ENCODE peak calls at places on chromosomes 12 and 14, in five cellular contexts. One of them, this sample, is unnamed.

GRCh38 chr14:22849212-22849819 is 12.9 kb downstream of the MMP14 start:
- DNase-seq in bronchial epithelial cell: peak; percentile 48
- DNase-seq in GM12865: no peak
- DNase-seq in fibroblast of pulmonary artery: peak; percentile 75
- DNase-seq in AG10803: peak; percentile 70
- DNase-seq in this sample: no peak

GRCh38 chr14:93655078-93655750 is 133.1 kb downstream of the PRIMA1 start:
- DNase-seq in bronchial epithelial cell: peak; percentile 62
- DNase-seq in GM12865: peak; percentile 37
- DNase-seq in fibroblast of pulmonary artery: peak; percentile 58
- DNase-seq in AG10803: peak; percentile 43
- DNase-seq in this sample: peak; percentile 57

GRCh38 chr12:104486943-104487819 is 30.4 kb downstream of the CHST11 start:
- DNase-seq in bronchial epithelial cell: no peak
- DNase-seq in GM12865: no peak
- DNase-seq in fibroblast of pulmonary artery: no peak
- DNase-seq in AG10803: no peak
- DNase-seq in this sample: no peak

GRCh38 chr12:117180790-117181467 is 9.3 kb downstream of the FBXO21 start:
- DNase-seq in bronchial epithelial cell: no peak
- DNase-seq in GM12865: no peak
- DNase-seq in fibroblast of pulmonary artery: no peak
- DNase-seq in AG10803: no peak
- DNase-seq in this sample: peak; percentile 12

GRCh38 chr12:15088115-15088514 is 115.3 kb downstream of the PDE6H start:
- DNase-seq in bronchial epithelial cell: no peak
- DNase-seq in GM12865: peak; percentile 34
- DNase-seq in fibroblast of pulmonary artery: no peak
- DNase-seq in AG10803: no peak
- DNase-seq in this sample: no peak

GRCh38 chr12:64714551-64714968 is 44.6 kb downstream of the GNS start:
- DNase-seq in bronchial epithelial cell: no peak
- DNase-seq in GM12865: peak; percentile 48
- DNase-seq in fibroblast of pulmonary artery: no peak
- DNase-seq in AG10803: no peak
- DNase-seq in this sample: no peak

GRCh38 chr14:29851397-29851796 is 76.2 kb downstream of the PRKD1 start:
- DNase-seq in bronchial epithelial cell: peak; percentile 1
- DNase-seq in GM12865: no peak
- DNase-seq in fibroblast of pulmonary artery: peak; percentile 12
- DNase-seq in AG10803: peak; percentile 73
- DNase-seq in this sample: no peak

GRCh38 chr14:68563256-68564131 is 229.4 kb downstream of the ZFP36L1 start:
- DNase-seq in bronchial epithelial cell: no peak
- DNase-seq in GM12865: no peak
- DNase-seq in fibroblast of pulmonary artery: peak; percentile 83
- DNase-seq in AG10803: peak; percentile 94
- DNase-seq in this sample: no peak

GRCh38 chr12:120276734-120277133 is 11.2 kb upstream of the PXN start:
- DNase-seq in bronchial epithelial cell: peak; percentile 44
- DNase-seq in GM12865: no peak
- DNase-seq in fibroblast of pulmonary artery: peak; percentile 77
- DNase-seq in AG10803: peak; percentile 42
- DNase-seq in this sample: no peak

GRCh38 chr12:31954925-31955678 is 4.1 kb upstream of the RESF1 start:
- DNase-seq in bronchial epithelial cell: no peak
- DNase-seq in GM12865: no peak
- DNase-seq in fibroblast of pulmonary artery: no peak
- DNase-seq in AG10803: no peak
- DNase-seq in this sample: no peak

GRCh38 chr12:64718649-64719048 is 40.6 kb downstream of the GNS start:
- DNase-seq in bronchial epithelial cell: no peak
- DNase-seq in GM12865: no peak
- DNase-seq in fibroblast of pulmonary artery: no peak
- DNase-seq in AG10803: no peak
- DNase-seq in this sample: no peak

GRCh38 chr14:92551066-92551841 is 37.7 kb downstream of the RIN3 start:
- DNase-seq in bronchial epithelial cell: no peak
- DNase-seq in GM12865: peak; percentile 82
- DNase-seq in fibroblast of pulmonary artery: no peak
- DNase-seq in AG10803: no peak
- DNase-seq in this sample: peak; percentile 54

GRCh38 chr14:80575763-80576162 is 364.5 kb upstream of the DIO2 start:
- DNase-seq in bronchial epithelial cell: peak; percentile 28
- DNase-seq in GM12865: no peak
- DNase-seq in fibroblast of pulmonary artery: no peak
- DNase-seq in AG10803: no peak
- DNase-seq in this sample: no peak

GRCh38 chr14:53295985-53296582 is 143.0 kb upstream of the DDHD1 start:
- DNase-seq in bronchial epithelial cell: peak; percentile 28
- DNase-seq in GM12865: peak; percentile 63
- DNase-seq in fibroblast of pulmonary artery: peak; percentile 63
- DNase-seq in AG10803: peak; percentile 42
- DNase-seq in this sample: peak; percentile 57

GRCh38 chr14:82528011-82528410 is 994.4 kb upstream of the SEL1L start:
- DNase-seq in bronchial epithelial cell: no peak
- DNase-seq in GM12865: no peak
- DNase-seq in fibroblast of pulmonary artery: no peak
- DNase-seq in AG10803: no peak
- DNase-seq in this sample: no peak

GRCh38 chr14:72352012-72352411 is 419.8 kb downstream of the RGS6 start:
- DNase-seq in bronchial epithelial cell: no peak
- DNase-seq in GM12865: peak; percentile 38
- DNase-seq in fibroblast of pulmonary artery: no peak
- DNase-seq in AG10803: no peak
- DNase-seq in this sample: no peak

GRCh38 chr14:98208074-98208675 is 1063.8 kb downstream of the BCL11B start:
- DNase-seq in bronchial epithelial cell: no peak
- DNase-seq in GM12865: peak; percentile 73
- DNase-seq in fibroblast of pulmonary artery: no peak
- DNase-seq in AG10803: no peak
- DNase-seq in this sample: no peak

GRCh38 chr12:88752183-88752582 is 171.9 kb upstream of the KITLG start:
- DNase-seq in bronchial epithelial cell: no peak
- DNase-seq in GM12865: no peak
- DNase-seq in fibroblast of pulmonary artery: no peak
- DNase-seq in AG10803: no peak
- DNase-seq in this sample: no peak

GRCh38 chr14:90698379-90698869 is 117.8 kb downstream of the TTC7B start:
- DNase-seq in bronchial epithelial cell: no peak
- DNase-seq in GM12865: no peak
- DNase-seq in fibroblast of pulmonary artery: peak; percentile 74
- DNase-seq in AG10803: peak; percentile 70
- DNase-seq in this sample: no peak

GRCh38 chr14:36996133-36996856 is 176.1 kb downstream of the SLC25A21 start:
- DNase-seq in bronchial epithelial cell: peak; percentile 85
- DNase-seq in GM12865: no peak
- DNase-seq in fibroblast of pulmonary artery: peak; percentile 11
- DNase-seq in AG10803: peak; percentile 66
- DNase-seq in this sample: no peak

GRCh38 chr12:104457746-104458644 is 1.2 kb downstream of the CHST11 start:
- DNase-seq in bronchial epithelial cell: peak; percentile 12
- DNase-seq in GM12865: peak; percentile 69
- DNase-seq in fibroblast of pulmonary artery: no peak
- DNase-seq in AG10803: peak; percentile 5
- DNase-seq in this sample: peak; percentile 73

GRCh38 chr14:103014466-103015319 is 42.7 kb downstream of the CDC42BPB start:
- DNase-seq in bronchial epithelial cell: peak; percentile 55
- DNase-seq in GM12865: peak; percentile 19
- DNase-seq in fibroblast of pulmonary artery: peak; percentile 38
- DNase-seq in AG10803: peak; percentile 78
- DNase-seq in this sample: no peak

DNA sequence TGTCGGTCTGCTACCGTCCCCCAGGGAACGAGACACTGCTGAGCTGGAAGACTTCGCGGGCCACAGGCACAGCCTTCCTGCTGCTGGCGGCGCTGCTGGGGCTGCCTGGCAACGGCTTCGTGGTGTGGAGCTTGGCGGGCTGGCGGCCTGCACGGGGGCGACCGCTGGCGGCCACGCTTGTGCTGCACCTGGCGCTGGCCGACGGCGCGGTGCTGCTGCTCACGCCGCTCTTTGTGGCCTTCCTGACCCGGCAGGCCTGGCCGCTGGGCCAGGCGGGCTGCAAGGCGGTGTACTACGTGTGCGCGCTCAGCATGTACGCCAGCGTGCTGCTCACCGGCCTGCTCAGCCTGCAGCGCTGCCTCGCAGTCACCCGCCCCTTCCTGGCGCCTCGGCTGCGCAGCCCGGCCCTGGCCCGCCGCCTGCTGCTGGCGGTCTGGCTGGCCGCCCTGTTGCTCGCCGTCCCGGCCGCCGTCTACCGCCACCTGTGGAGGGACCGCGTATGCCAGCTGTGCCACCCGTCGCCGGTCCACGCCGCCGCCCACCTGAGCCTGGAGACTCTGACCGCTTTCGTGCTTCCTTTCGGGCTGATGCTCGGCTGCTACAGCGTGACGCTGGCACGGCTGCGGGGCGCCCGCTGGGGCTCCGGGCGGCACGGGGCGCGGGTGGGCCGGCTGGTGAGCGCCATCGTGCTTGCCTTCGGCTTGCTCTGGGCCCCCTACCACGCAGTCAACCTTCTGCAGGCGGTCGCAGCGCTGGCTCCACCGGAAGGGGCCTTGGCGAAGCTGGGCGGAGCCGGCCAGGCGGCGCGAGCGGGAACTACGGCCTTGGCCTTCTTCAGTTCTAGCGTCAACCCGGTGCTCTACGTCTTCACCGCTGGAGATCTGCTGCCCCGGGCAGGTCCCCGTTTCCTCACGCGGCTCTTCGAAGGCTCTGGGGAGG is at the start of gene LTB4R:
- DNase-seq in bronchial epithelial cell: peak; percentile 59
- DNase-seq in GM12865: peak; percentile 87
- DNase-seq in fibroblast of pulmonary artery: peak; percentile 82
- DNase-seq in AG10803: peak; percentile 71
- DNase-seq in this sample: peak; percentile 70
- H3K4me3 ChIP-seq in bronchial epithelial cell: peak within 1 kb of the TSS; percentile 28
- H3K4me3 ChIP-seq in GM12865: peak within 1 kb of the TSS; percentile 60
- H3K4me3 ChIP-seq in fibroblast of pulmonary artery: no peak within 1 kb of the TSS
- H3K4me3 ChIP-seq in AG10803: peak within 1 kb of the TSS; percentile 29
- H3K4me3 ChIP-seq in this sample: no peak within 1 kb of the TSS

DNA sequence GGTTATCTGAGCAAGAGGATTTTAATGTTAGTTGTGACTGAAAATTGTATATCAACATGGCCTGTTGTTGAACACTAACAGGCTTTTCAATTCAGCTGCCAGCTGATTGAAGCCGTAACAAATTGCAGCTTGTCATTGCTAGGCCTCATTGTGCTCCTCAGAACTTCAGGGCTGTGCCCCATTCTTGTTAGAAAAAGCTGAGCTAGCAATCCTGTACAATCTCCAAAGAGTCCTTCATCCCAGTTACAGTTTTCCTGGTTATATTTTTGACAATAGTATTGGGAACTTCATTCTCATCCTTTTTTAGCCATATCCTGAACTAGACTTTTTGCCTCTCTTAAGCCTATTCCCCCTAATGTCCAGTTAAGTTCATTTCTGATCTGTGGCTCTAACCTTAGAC is 564.1 kb upstream of the ATXN7L3B start:
- DNase-seq in bronchial epithelial cell: no peak
- DNase-seq in GM12865: no peak
- DNase-seq in fibroblast of pulmonary artery: no peak
- DNase-seq in AG10803: no peak
- DNase-seq in this sample: no peak
- TF ChIP-seq CTCF in bronchial epithelial cell: no peak
- TF ChIP-seq CTCF in GM12865: no peak
- TF ChIP-seq CTCF in fibroblast of pulmonary artery: no peak
- TF ChIP-seq CTCF in AG10803: no peak
- TF ChIP-seq CTCF in this sample: no peak

GRCh38 chr14:49770212-49770817 is 2.4 kb downstream of the KLHDC2 start:
- DNase-seq in bronchial epithelial cell: peak; percentile 15
- DNase-seq in GM12865: no peak
- DNase-seq in fibroblast of pulmonary artery: no peak
- DNase-seq in AG10803: peak; percentile 20
- DNase-seq in this sample: no peak
- H3K4me3 ChIP-seq in bronchial epithelial cell: no peak overlapping the region
- H3K4me3 ChIP-seq in GM12865: no peak overlapping the region
- H3K4me3 ChIP-seq in fibroblast of pulmonary artery: peak overlapping the region; percentile 19
- H3K4me3 ChIP-seq in AG10803: peak overlapping the region; percentile 96
- H3K4me3 ChIP-seq in this sample: peak overlapping the region; percentile 73

GRCh38 chr12:126772171-126772864 is 1494.7 kb upstream of the TMEM132C start:
- DNase-seq in bronchial epithelial cell: peak; percentile 42
- DNase-seq in GM12865: peak; percentile 91
- DNase-seq in fibroblast of pulmonary artery: peak; percentile 27
- DNase-seq in AG10803: peak; percentile 37
- DNase-seq in this sample: no peak
- TF ChIP-seq CTCF in bronchial epithelial cell: no peak
- TF ChIP-seq CTCF in GM12865: no peak
- TF ChIP-seq CTCF in fibroblast of pulmonary artery: no peak
- TF ChIP-seq CTCF in AG10803: no peak
- TF ChIP-seq CTCF in this sample: no peak

DNA sequence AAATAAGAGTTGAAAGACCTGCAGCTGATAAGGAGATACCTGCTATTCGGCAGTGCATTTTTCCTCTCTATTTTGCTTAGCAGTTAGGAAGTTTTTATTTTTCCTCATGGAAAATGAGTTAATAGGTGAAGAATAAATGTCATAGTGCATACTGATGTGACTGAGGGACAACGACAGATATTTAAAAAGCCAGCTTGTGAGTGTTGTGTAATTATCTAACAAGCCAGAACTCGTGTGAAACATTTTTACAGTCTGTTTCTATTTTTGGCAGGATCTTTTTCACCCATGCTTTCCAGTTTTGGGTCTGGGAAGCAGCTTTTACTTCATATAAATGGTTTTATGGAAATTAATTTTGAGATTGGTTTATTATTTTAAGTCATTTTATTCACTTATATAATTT is 2.9 kb downstream of the FBXO34 start:
- DNase-seq in bronchial epithelial cell: peak; percentile 33
- DNase-seq in GM12865: no peak
- DNase-seq in fibroblast of pulmonary artery: no peak
- DNase-seq in AG10803: no peak
- DNase-seq in this sample: no peak
- H3K4me3 ChIP-seq in bronchial epithelial cell: no peak overlapping the region
- H3K4me3 ChIP-seq in GM12865: no peak overlapping the region
- H3K4me3 ChIP-seq in fibroblast of pulmonary artery: no peak overlapping the region
- H3K4me3 ChIP-seq in AG10803: no peak overlapping the region
- H3K4me3 ChIP-seq in this sample: no peak overlapping the region

GRCh38 chr12:73106296-73106695 is 834.1 kb downstream of the TRHDE start:
- DNase-seq in bronchial epithelial cell: peak; percentile 2
- DNase-seq in GM12865: no peak
- DNase-seq in fibroblast of pulmonary artery: no peak
- DNase-seq in AG10803: no peak
- DNase-seq in this sample: no peak
- TF ChIP-seq CTCF in bronchial epithelial cell: no peak
- TF ChIP-seq CTCF in GM12865: no peak
- TF ChIP-seq CTCF in fibroblast of pulmonary artery: no peak
- TF ChIP-seq CTCF in AG10803: no peak
- TF ChIP-seq CTCF in this sample: no peak

GRCh38 chr14:88551936-88552565 is 2.8 kb downstream of the PTPN21 start:
- DNase-seq in bronchial epithelial cell: no peak
- DNase-seq in GM12865: no peak
- DNase-seq in fibroblast of pulmonary artery: peak; percentile 26
- DNase-seq in AG10803: peak; percentile 30
- DNase-seq in this sample: no peak
- H3K4me3 ChIP-seq in bronchial epithelial cell: peak overlapping the region; percentile 63
- H3K4me3 ChIP-seq in GM12865: no peak overlapping the region
- H3K4me3 ChIP-seq in fibroblast of pulmonary artery: peak overlapping the region; percentile 78
- H3K4me3 ChIP-seq in AG10803: peak overlapping the region; percentile 83
- H3K4me3 ChIP-seq in this sample: no peak overlapping the region